ENCODE peak calls at places on chromosomes 2 and 18, in four cellular contexts. C is left cardiac atrium; S is stomach; K is stimulated activated CD4-positive, alpha-beta T cell treated with anti-CD3 and anti-CD28 coated beads, Interleukin-2, amount 100 ng/mL, for 24 hours. J is an unnamed sample.

GRCh38 chr2:153944775-153945174 is 73.1 kb downstream of the GALNT13 start:
- DNase-seq in K (no peak), C (no peak), S (no peak), J (no peak)

GRCh38 chr2:145012214-145012670 is 492.3 kb upstream of the ZEB2 start:
- DNase-seq in C (peak), S (no peak), K (no peak), J (no peak)

GRCh38 chr2:189635353-189635752 is 25.9 kb upstream of the ASNSD1 start:
- DNase-seq in K (no peak), C (no peak), S (no peak), J (no peak)

GRCh38 chr18:50469380-50469781 is 90.5 kb upstream of the MAPK4 start:
- DNase-seq in C (peak), S (no peak), K (no peak), J (no peak)

GRCh38 chr2:165825041-165825440 is 31.0 kb upstream of the GALNT3 start:
- DNase-seq in S (peak), C (no peak), K (no peak), J (no peak)

GRCh38 chr2:119772767-119773166 is 13.0 kb downstream of the PTPN4 start:
- DNase-seq in C (no peak), S (no peak), K (no peak), J (no peak)

GRCh38 chr2:73177645-73178255 is 24.6 kb upstream of the NOTO start:
- DNase-seq in C (no peak), K (no peak), S (no peak), J (no peak)

GRCh38 chr2:166900700-166901099 is 12.4 kb downstream of the XIRP2 start:
- DNase-seq in S (no peak), K (no peak), C (no peak), J (no peak)

GRCh38 chr2:112085382-112085730 is 30.3 kb downstream of the TMEM87B start:
- DNase-seq in C (no peak), S (no peak), K (no peak), J (no peak)

GRCh38 chr2:49240608-49241007 is 86.3 kb upstream of the FSHR start:
- DNase-seq in C (no peak), S (no peak), K (no peak), J (no peak)

GRCh38 chr2:102358496-102358895 is 2.9 kb downstream of the IL18R1 start:
- DNase-seq in C (no peak), S (no peak), K (no peak), J (no peak)

GRCh38 chr2:74045454-74045853 is 60.7 kb downstream of the TET3 start:
- DNase-seq in S (no peak), C (no peak), K (no peak), J (no peak)